ENCODE peak calls at places on chromosomes 13 and 19, in six cellular contexts. B, Q, I, D, K and T are unnamed samples.

GRCh38 chr13:99959538-99960230 is 11.9 kb downstream of the ZIC5 start:
- ATAC-seq in B (peak), Q (peak), I (no peak), D (no peak), K (no peak), T (no peak)

GRCh38 chr19:31110331-31110730 is 238.9 kb downstream of the TSHZ3 start:
- ATAC-seq in B (peak), Q (peak), I (no peak), D (peak), K (no peak), T (no peak)

GRCh38 chr13:53683146-53683545 is 654.5 kb downstream of the OLFM4 start:
- ATAC-seq in B (no peak), Q (no peak), I (no peak), D (no peak), K (no peak), T (no peak)

GRCh38 chr19:19026299-19026971 is 6.9 kb downstream of the SUGP2 start:
- ATAC-seq in B (no peak), Q (peak), I (peak), D (peak), K (no peak), T (no peak)

GRCh38 chr13:110737555-110737954 is 24.1 kb downstream of the ING1 start:
- ATAC-seq in B (no peak), Q (no peak), I (no peak), D (no peak), K (no peak), T (no peak)

GRCh38 chr13:66138172-66138811 is 1091.8 kb downstream of the PCDH9 start:
- ATAC-seq in B (no peak), Q (no peak), I (no peak), D (no peak), K (no peak), T (no peak)

GRCh38 chr13:50914848-50915247 is 5.3 kb downstream of the RNASEH2B start:
- ATAC-seq in B (peak), Q (no peak), I (no peak), D (no peak), K (no peak), T (no peak)

GRCh38 chr13:95553614-95554385 is 1.3 kb downstream of the CLDN10 start:
- ATAC-seq in B (no peak), Q (no peak), I (no peak), D (no peak), K (no peak), T (no peak)

GRCh38 chr13:20425819-20426219 is 99.8 kb downstream of the CRYL1 start:
- ATAC-seq in B (no peak), Q (no peak), I (no peak), D (no peak), K (no peak), T (no peak)

GRCh38 chr13:30696278-30697176 is 38.8 kb upstream of the ALOX5AP start:
- ATAC-seq in B (peak), Q (no peak), I (no peak), D (peak), K (peak), T (peak)

GRCh38 chr19:48424694-48425219 is 21.0 kb upstream of the GRWD1 start:
- ATAC-seq in B (peak), Q (peak), I (peak), D (peak), K (no peak), T (no peak)
- TF ChIP-seq POLR2A in B (no peak), Q (peak), I (no peak), D (peak), K (no peak), T (no peak)

GRCh38 chr19:47240561-47240960 is 9.6 kb upstream of the BBC3 start:
- ATAC-seq in B (no peak), Q (no peak), I (no peak), D (no peak), K (no peak), T (no peak)

GRCh38 chr19:47240996-47241918 is 10.3 kb upstream of the BBC3 start:
- ATAC-seq in B (peak), Q (peak), I (peak), D (peak), K (no peak), T (peak)

GRCh38 chr19:47243776-47244547 is 12.4 kb upstream of the CCDC9 start:
- ATAC-seq in B (peak), Q (peak), I (peak), D (peak), K (peak), T (peak)

GRCh38 chr19:47241919-47242644 is 11.1 kb upstream of the BBC3 start:
- ATAC-seq in B (no peak), Q (no peak), I (no peak), D (no peak), K (no peak), T (no peak)

DNA sequence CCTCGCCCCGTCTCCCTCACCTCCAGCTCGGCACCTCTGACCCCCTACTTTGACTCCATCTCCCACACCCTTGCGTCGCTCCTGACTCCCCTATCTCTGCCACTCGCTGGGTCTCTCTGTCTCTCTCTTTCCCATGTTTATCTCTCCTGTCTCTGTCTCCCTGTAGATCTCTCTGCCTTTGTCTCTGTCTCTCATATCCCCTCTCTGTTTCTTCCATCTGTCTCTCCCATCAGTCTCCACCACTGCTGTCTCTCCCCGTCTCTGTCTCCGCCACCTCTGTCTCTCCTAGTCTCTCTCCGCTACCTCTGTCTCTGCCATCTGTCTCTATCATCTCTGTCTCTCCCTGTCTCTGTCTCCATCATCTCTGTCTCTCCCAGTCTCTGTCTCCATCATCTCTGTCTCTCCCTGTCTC is 12.4 kb upstream of the BBC3 start:
- ATAC-seq in B (peak), Q (peak), I (no peak), D (peak), K (no peak), T (no peak)
- H3K27ac ChIP-seq in B (peak), Q (peak), I (peak), D (peak), K (peak), T (peak)

GRCh38 chr19:3343619-3344502 is 22.5 kb upstream of the NFIC start:
- ATAC-seq in B (peak), Q (peak), I (peak), D (peak), K (peak), T (peak)
- TF ChIP-seq POLR2A in B (no peak), Q (peak), I (peak), D (no peak), K (no peak), T (no peak)

GRCh38 chr19:58059681-58060080 is 599 bp downstream of the ZNF135 start:
- ATAC-seq in B (no peak), Q (no peak), I (no peak), D (no peak), K (no peak), T (no peak)
- H3K27ac ChIP-seq in B (peak), Q (no peak), I (no peak), D (no peak), K (peak), T (peak)

GRCh38 chr19:39430675-39431593 is 4.8 kb downstream of the RPS16 start:
- ATAC-seq in B (peak), Q (peak), I (peak), D (peak), K (peak), T (peak)
- TF ChIP-seq POLR2A in B (peak), Q (peak), I (no peak), D (peak), K (no peak), T (no peak)

DNA sequence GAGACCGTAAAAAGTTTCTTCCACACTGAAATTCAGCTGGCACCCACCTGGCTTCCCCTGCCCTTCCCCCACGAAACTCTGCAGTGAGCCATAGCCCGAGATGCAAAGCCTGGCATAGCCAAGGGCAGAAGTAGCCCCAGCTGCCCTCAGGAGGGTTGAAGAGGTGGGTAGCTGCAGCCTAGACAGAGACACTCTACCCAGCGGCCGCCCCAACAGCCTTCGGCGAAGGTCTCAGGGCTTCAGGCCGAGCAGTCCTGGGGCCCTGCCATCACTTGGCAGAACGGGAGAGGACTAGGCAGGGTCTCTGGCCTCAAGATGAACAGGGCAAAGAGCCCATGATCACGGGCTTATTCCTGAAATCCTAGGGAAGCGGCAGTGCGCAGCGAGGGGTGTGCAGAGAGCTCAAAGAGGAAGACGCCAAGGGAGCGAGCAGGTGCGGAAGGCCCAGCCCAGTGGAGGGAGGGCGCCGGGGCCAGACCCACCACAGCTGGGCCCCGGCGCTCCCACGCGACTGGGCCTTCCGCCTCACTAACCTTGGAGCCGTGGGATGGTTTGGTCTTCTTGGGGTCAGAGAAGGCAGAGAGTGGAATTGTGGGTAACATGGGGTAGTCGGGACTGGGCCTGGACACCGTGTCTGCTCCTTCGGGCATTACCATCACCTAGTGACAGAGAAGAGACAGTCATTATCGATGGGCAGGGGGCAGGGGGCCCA is 53.2 kb downstream of the MLLT1 start:
- ATAC-seq in B (no peak), Q (no peak), I (no peak), D (no peak), K (no peak), T (no peak)
- H3K27ac ChIP-seq in B (no peak), Q (no peak), I (no peak), D (no peak), K (no peak), T (no peak)

GRCh38 chr19:824885-825284 is 2.8 kb upstream of the AZU1 start:
- ATAC-seq in B (no peak), Q (no peak), I (no peak), D (no peak), K (no peak), T (no peak)
- TF ChIP-seq POLR2A in B (no peak), Q (no peak), I (no peak), D (no peak), K (no peak), T (no peak)